ENCODE peak calls at places on chromosome 12, in seven cellular contexts. One of them, this sample, is unnamed.

GRCh38 chr12:7787574-7788315 is 1.5 kb upstream of the NANOG start:
- DNase-seq in breast epithelium: no peak
- DNase-seq in PC-3: no peak
- DNase-seq in neuronal stem cell: no peak
- DNase-seq in DND-41: no peak
- DNase-seq in ovary: no peak
- DNase-seq in body of pancreas: peak; percentile 66
- DNase-seq in this sample: no peak

GRCh38 chr12:50174971-50175715 is 8.0 kb upstream of the CERS5 start:
- DNase-seq in breast epithelium: no peak
- DNase-seq in PC-3: peak; percentile 88
- DNase-seq in neuronal stem cell: peak; percentile 70
- DNase-seq in DND-41: no peak
- DNase-seq in ovary: no peak
- DNase-seq in body of pancreas: peak; percentile 33
- DNase-seq in this sample: no peak

GRCh38 chr12:13713746-13714400 is 267.5 kb downstream of the GRIN2B start:
- DNase-seq in breast epithelium: no peak
- DNase-seq in PC-3: no peak
- DNase-seq in neuronal stem cell: no peak
- DNase-seq in DND-41: no peak
- DNase-seq in ovary: no peak
- DNase-seq in body of pancreas: no peak
- DNase-seq in this sample: no peak

GRCh38 chr12:126051611-126052107 is 986.4 kb downstream of the AACS start:
- DNase-seq in breast epithelium: no peak
- DNase-seq in PC-3: peak; percentile 74
- DNase-seq in neuronal stem cell: no peak
- DNase-seq in DND-41: no peak
- DNase-seq in ovary: no peak
- DNase-seq in body of pancreas: no peak
- DNase-seq in this sample: no peak

GRCh38 chr12:109112720-109113465 is 3.5 kb upstream of the ACACB start:
- DNase-seq in breast epithelium: no peak
- DNase-seq in PC-3: no peak
- DNase-seq in neuronal stem cell: no peak
- DNase-seq in DND-41: no peak
- DNase-seq in ovary: no peak
- DNase-seq in body of pancreas: peak; percentile 58
- DNase-seq in this sample: peak; percentile 6

GRCh38 chr12:2306012-2306411 is 253.2 kb downstream of the CACNA1C start:
- DNase-seq in breast epithelium: no peak
- DNase-seq in PC-3: no peak
- DNase-seq in neuronal stem cell: no peak
- DNase-seq in DND-41: peak; percentile 59
- DNase-seq in ovary: no peak
- DNase-seq in body of pancreas: no peak
- DNase-seq in this sample: no peak

GRCh38 chr12:132494294-132495164 is 4.6 kb downstream of the FBRSL1 start:
- DNase-seq in breast epithelium: peak; percentile 54
- DNase-seq in PC-3: peak; percentile 46
- DNase-seq in neuronal stem cell: no peak
- DNase-seq in DND-41: no peak
- DNase-seq in ovary: peak; percentile 33
- DNase-seq in body of pancreas: peak; percentile 81
- DNase-seq in this sample: no peak

GRCh38 chr12:120110550-120111501 is 5.7 kb downstream of the RAB35 start:
- DNase-seq in breast epithelium: no peak
- DNase-seq in PC-3: no peak
- DNase-seq in neuronal stem cell: no peak
- DNase-seq in DND-41: peak; percentile 34
- DNase-seq in ovary: no peak
- DNase-seq in body of pancreas: peak; percentile 72
- DNase-seq in this sample: peak; percentile 93

GRCh38 chr12:91984571-91984970 is 161.1 kb downstream of the BTG1 start:
- DNase-seq in breast epithelium: no peak
- DNase-seq in PC-3: peak; percentile 23
- DNase-seq in neuronal stem cell: no peak
- DNase-seq in DND-41: no peak
- DNase-seq in ovary: no peak
- DNase-seq in body of pancreas: no peak
- DNase-seq in this sample: no peak

GRCh38 chr12:57456145-57456700 is 1.1 kb downstream of the INHBE start:
- DNase-seq in breast epithelium: no peak
- DNase-seq in PC-3: peak; percentile 60
- DNase-seq in neuronal stem cell: peak; percentile 51
- DNase-seq in DND-41: peak; percentile 66
- DNase-seq in ovary: no peak
- DNase-seq in body of pancreas: no peak
- DNase-seq in this sample: peak; percentile 76

GRCh38 chr12:5173511-5174011 is 129.9 kb downstream of the KCNA5 start:
- DNase-seq in breast epithelium: peak; percentile 22
- DNase-seq in PC-3: peak; percentile 52
- DNase-seq in neuronal stem cell: no peak
- DNase-seq in DND-41: no peak
- DNase-seq in ovary: no peak
- DNase-seq in body of pancreas: no peak
- DNase-seq in this sample: no peak
- H3K36me3 ChIP-seq in breast epithelium: no peaks in the 10 kb centered on the region
- H3K36me3 ChIP-seq in PC-3: no peaks in the 10 kb centered on the region
- H3K36me3 ChIP-seq in neuronal stem cell: no peaks in the 10 kb centered on the region
- H3K36me3 ChIP-seq in DND-41: no peaks in the 10 kb centered on the region
- H3K36me3 ChIP-seq in ovary: no peaks in the 10 kb centered on the region
- H3K36me3 ChIP-seq in body of pancreas: no peaks in the 10 kb centered on the region
- H3K36me3 ChIP-seq in this sample: no peaks in the 10 kb centered on the region

GRCh38 chr12:29545102-29545467 is 47.6 kb upstream of the OVCH1 start:
- DNase-seq in breast epithelium: no peak
- DNase-seq in PC-3: no peak
- DNase-seq in neuronal stem cell: no peak
- DNase-seq in DND-41: no peak
- DNase-seq in ovary: no peak
- DNase-seq in body of pancreas: no peak
- DNase-seq in this sample: no peak
- H3K4me3 ChIP-seq in breast epithelium: no peak overlapping the region
- H3K4me3 ChIP-seq in PC-3: no peak overlapping the region
- H3K4me3 ChIP-seq in neuronal stem cell: no peak overlapping the region
- H3K4me3 ChIP-seq in DND-41: no peak overlapping the region
- H3K4me3 ChIP-seq in ovary: no peak overlapping the region
- H3K4me3 ChIP-seq in body of pancreas: no peak overlapping the region
- H3K4me3 ChIP-seq in this sample: no peak overlapping the region

GRCh38 chr12:113961921-113962710 is 4.0 kb downstream of the RBM19 start:
- DNase-seq in breast epithelium: no peak
- DNase-seq in PC-3: peak; percentile 43
- DNase-seq in neuronal stem cell: no peak
- DNase-seq in DND-41: no peak
- DNase-seq in ovary: no peak
- DNase-seq in body of pancreas: no peak
- DNase-seq in this sample: no peak
- H3K36me3 ChIP-seq in breast epithelium: peaks cover 24% of the 10 kb centered on the region
- H3K36me3 ChIP-seq in PC-3: peaks cover 36% of the 10 kb centered on the region
- H3K36me3 ChIP-seq in neuronal stem cell: peaks cover 53% of the 10 kb centered on the region
- H3K36me3 ChIP-seq in DND-41: peaks cover 57% of the 10 kb centered on the region
- H3K36me3 ChIP-seq in ovary: no peaks in the 10 kb centered on the region
- H3K36me3 ChIP-seq in body of pancreas: peaks cover 33% of the 10 kb centered on the region
- H3K36me3 ChIP-seq in this sample: peaks cover 73% of the 10 kb centered on the region

GRCh38 chr12:114679452-114679875 is 4.5 kb downstream of the TBX3 start:
- DNase-seq in breast epithelium: no peak
- DNase-seq in PC-3: peak; percentile 30
- DNase-seq in neuronal stem cell: no peak
- DNase-seq in DND-41: no peak
- DNase-seq in ovary: no peak
- DNase-seq in body of pancreas: no peak
- DNase-seq in this sample: no peak
- H3K4me3 ChIP-seq in breast epithelium: peak overlapping the region; percentile 63
- H3K4me3 ChIP-seq in PC-3: peak overlapping the region; percentile 94
- H3K4me3 ChIP-seq in neuronal stem cell: no peak overlapping the region
- H3K4me3 ChIP-seq in DND-41: no peak overlapping the region
- H3K4me3 ChIP-seq in ovary: peak overlapping the region; percentile 49
- H3K4me3 ChIP-seq in body of pancreas: no peak overlapping the region
- H3K4me3 ChIP-seq in this sample: no peak overlapping the region

This sample was measured in spleen.